ENCODE peak calls at places on chromosomes 11 and 22, in four cellular contexts. One of them, this sample, is unnamed.
A peak's percentile ranks its signal among the peaks of the same experiment; 100 is the strongest.

GRCh38 chr22:31496735-31497146 is 405 bp downstream of the SFI1 start:
- DNase-seq in WTC11: no peak
- DNase-seq in HepG2: no peak
- DNase-seq in K562: peak; percentile 28
- DNase-seq in this sample: no peak

GRCh38 chr22:43135565-43135964 is 7.6 kb downstream of the MCAT start:
- DNase-seq in K562: no peak
- DNase-seq in WTC11: no peak
- DNase-seq in HepG2: no peak
- DNase-seq in this sample: no peak

GRCh38 chr11:120680322-120680721 is 168.8 kb downstream of the GRIK4 start:
- DNase-seq in WTC11: no peak
- DNase-seq in HepG2: no peak
- DNase-seq in K562: no peak
- DNase-seq in this sample: no peak

GRCh38 chr11:69406060-69406459 is 75.4 kb upstream of the LINC01488 start:
- DNase-seq in HepG2: no peak
- DNase-seq in WTC11: no peak
- DNase-seq in K562: no peak
- DNase-seq in this sample: no peak

GRCh38 chr11:101863361-101863760 is 51.4 kb upstream of the CEP126 start:
- DNase-seq in HepG2: no peak
- DNase-seq in WTC11: no peak
- DNase-seq in K562: no peak
- DNase-seq in this sample: no peak

GRCh38 chr11:72227316-72228228 is 3.0 kb downstream of the INPPL1 start:
- DNase-seq in HepG2: no peak
- DNase-seq in K562: no peak
- DNase-seq in WTC11: no peak
- DNase-seq in this sample: no peak

GRCh38 chr11:61616443-61616842 is 35.6 kb upstream of the SYT7 start:
- DNase-seq in WTC11: no peak
- DNase-seq in HepG2: no peak
- DNase-seq in K562: no peak
- DNase-seq in this sample: no peak

GRCh38 chr11:130023204-130023603 is 20.6 kb upstream of the PRDM10 start:
- DNase-seq in HepG2: peak; percentile 71
- DNase-seq in WTC11: no peak
- DNase-seq in K562: no peak
- DNase-seq in this sample: peak; percentile 88

GRCh38 chr11:84721561-84721961 is 905.6 kb downstream of the DLG2 start:
- DNase-seq in K562: no peak
- DNase-seq in HepG2: no peak
- DNase-seq in WTC11: no peak
- DNase-seq in this sample: no peak

GRCh38 chr11:44943118-44943517 is 7.6 kb downstream of the TP53I11 start:
- DNase-seq in HepG2: no peak
- DNase-seq in K562: no peak
- DNase-seq in WTC11: no peak
- DNase-seq in this sample: no peak

GRCh38 chr22:17205432-17205831 is 13.8 kb downstream of the ADA2 start:
- DNase-seq in WTC11: no peak
- DNase-seq in HepG2: no peak
- DNase-seq in K562: no peak
- DNase-seq in this sample: no peak
- TF ChIP-seq CREM in WTC11: no peak
- TF ChIP-seq CREM in HepG2: no peak
- TF ChIP-seq CREM in K562: no peak
- TF ChIP-seq CREM in this sample: no peak

GRCh38 chr11:108927791-108928545 is 263.1 kb downstream of the DDX10 start:
- DNase-seq in HepG2: no peak
- DNase-seq in K562: no peak
- DNase-seq in WTC11: no peak
- DNase-seq in this sample: no peak

GRCh38 chr11:108926522-108927380 is 261.9 kb downstream of the DDX10 start:
- DNase-seq in K562: no peak
- DNase-seq in WTC11: no peak
- DNase-seq in HepG2: no peak
- DNase-seq in this sample: no peak

GRCh38 chr11:108931168-108931567 is 266.3 kb downstream of the DDX10 start:
- DNase-seq in K562: no peak
- DNase-seq in HepG2: no peak
- DNase-seq in WTC11: no peak
- DNase-seq in this sample: no peak

GRCh38 chr11:108933630-108934029 is 268.8 kb downstream of the DDX10 start:
- DNase-seq in HepG2: no peak
- DNase-seq in K562: peak; percentile 12
- DNase-seq in WTC11: no peak
- DNase-seq in this sample: no peak

DNA sequence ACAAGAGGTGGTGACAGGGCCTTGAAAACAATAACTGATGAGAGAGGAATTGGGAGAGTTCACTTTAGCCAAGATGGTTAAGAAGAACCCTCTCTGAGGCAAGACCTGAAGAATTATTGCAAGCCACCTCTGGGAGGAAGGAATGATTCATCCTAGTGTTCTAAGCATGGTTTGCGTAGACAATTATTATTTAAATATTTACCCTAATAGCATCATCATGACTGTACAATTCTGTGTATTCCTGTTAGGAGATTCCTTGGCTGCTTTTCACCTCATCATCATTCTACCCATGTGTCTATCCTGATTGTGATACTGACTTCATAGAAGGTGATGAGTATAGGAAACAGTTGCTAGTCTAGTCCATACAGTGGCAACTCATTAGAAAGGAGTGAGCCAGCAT is 264.4 kb downstream of the DDX10 start:
- DNase-seq in WTC11: no peak
- DNase-seq in K562: no peak
- DNase-seq in HepG2: peak; percentile 19
- DNase-seq in this sample: no peak
- TF ChIP-seq CREM in WTC11: no peak
- TF ChIP-seq CREM in K562: no peak
- TF ChIP-seq CREM in HepG2: no peak
- TF ChIP-seq CREM in this sample: no peak

DNA sequence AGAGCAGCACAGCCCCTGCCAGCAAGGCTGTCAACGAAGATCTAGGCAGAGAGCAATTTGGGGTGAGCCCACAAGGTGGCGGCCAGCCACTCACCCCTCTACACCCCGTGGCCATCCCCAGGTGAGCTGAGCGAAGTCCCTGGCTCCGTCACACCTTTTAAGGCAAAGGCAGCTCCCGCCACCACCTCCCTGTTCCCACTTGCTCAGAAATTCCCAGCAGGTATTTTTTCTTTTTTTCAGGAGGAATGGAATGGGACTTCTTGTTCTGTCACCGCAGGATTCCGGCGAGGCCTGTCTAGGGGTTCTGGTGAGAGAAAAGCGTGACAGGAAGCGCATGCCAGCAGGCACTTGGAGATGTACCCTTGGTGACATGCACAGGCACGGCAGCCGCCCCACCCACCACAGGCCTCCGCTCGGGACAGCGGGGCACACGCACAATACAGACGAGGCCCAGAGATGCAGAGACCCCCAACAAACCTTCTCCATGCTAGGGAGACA is 10.0 kb downstream of the RPL3 start:
- DNase-seq in K562: no peak
- DNase-seq in HepG2: no peak
- DNase-seq in WTC11: peak; percentile 70
- DNase-seq in this sample: no peak
- TF ChIP-seq CREM in K562: no peak
- TF ChIP-seq CREM in HepG2: no peak
- TF ChIP-seq CREM in WTC11: no peak
- TF ChIP-seq CREM in this sample: no peak

DNA sequence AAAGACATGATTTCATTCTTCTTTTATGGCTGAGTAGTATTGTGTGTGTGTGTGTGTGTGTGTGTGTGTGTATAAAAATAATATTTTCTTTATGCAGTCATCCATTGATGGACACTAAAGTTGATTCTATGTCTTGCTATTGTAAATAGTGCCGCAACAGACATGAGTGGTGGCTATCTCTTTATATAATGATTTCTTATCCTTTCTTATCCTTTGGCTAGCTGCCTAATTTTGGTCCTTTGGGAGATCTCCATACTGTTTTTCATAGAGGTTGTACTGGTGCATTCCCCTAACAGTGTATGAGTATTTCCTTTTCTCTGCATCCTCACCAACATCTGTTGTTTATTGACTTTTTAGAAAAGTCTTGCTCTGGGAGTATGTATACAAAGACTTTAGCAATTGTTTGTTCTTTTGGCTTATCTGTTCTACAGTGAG is 107.0 kb downstream of the STIM1 start:
- DNase-seq in HepG2: no peak
- DNase-seq in WTC11: no peak
- DNase-seq in K562: no peak
- DNase-seq in this sample: no peak
- TF ChIP-seq CREM in HepG2: no peak
- TF ChIP-seq CREM in WTC11: no peak
- TF ChIP-seq CREM in K562: no peak
- TF ChIP-seq CREM in this sample: no peak

DNA sequence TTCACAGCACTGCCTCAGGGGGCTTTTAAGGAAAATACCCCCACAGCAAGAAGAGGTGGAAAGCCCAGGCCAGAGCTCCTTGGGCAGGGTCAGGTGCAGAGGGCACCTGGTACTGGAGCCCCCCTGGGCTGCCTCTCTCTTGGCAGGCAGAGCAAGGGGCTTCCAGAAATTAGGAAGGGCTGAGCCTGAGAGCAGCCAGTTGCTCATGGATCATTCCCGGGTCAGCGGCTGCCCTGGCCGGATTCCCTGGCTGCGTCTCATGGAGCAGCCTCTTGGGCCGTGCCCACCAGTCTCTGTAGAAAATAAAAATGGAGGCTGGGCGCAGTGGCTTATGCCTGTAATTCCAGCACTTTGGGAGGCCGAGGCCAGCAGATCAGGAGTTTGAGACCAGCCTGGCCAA is 10.3 kb upstream of the OMP start:
- DNase-seq in WTC11: no peak
- DNase-seq in K562: no peak
- DNase-seq in HepG2: no peak
- DNase-seq in this sample: no peak
- TF ChIP-seq CREM in WTC11: no peak
- TF ChIP-seq CREM in K562: no peak
- TF ChIP-seq CREM in HepG2: no peak
- TF ChIP-seq CREM in this sample: no peak

This sample was measured in GM12878.